ENCODE peak calls at places on chromosome X, in five cellular contexts. G is GM03348, B is epithelial cell of proximal tubule, S is NB4, O is GM18507. J is an unnamed sample.

GRCh38 chrX:71652405-71652804 is 14.9 kb upstream of the LOC101059915 start:
- DNase-seq in G (peak), B (no peak), S (peak), O (no peak), J (peak)

GRCh38 chrX:125202486-125203378 is 116.9 kb upstream of the TEX13C start:
- DNase-seq in G (no peak), B (no peak), S (no peak), O (no peak), J (no peak)

GRCh38 chrX:71616672-71617529 is 1.4 kb downstream of the CXCR3 start:
- DNase-seq in G (no peak), B (no peak), S (peak), O (no peak), J (peak)

GRCh38 chrX:54921427-54922021 is 900 bp downstream of the TRO start:
- DNase-seq in G (peak), B (no peak), S (no peak), O (peak), J (peak)

GRCh38 chrX:153549231-153549630 is 31.8 kb downstream of the ATP2B3 start:
- DNase-seq in G (no peak), B (no peak), S (no peak), O (no peak), J (no peak)

GRCh38 chrX:155900765-155901164 is 19.6 kb downstream of the VAMP7 start:
- DNase-seq in G (no peak), B (no peak), S (no peak), O (no peak), J (no peak)

GRCh38 chrX:56231706-56232105 is 450 bp upstream of the KLF8 start:
- DNase-seq in G (no peak), B (no peak), S (no peak), O (no peak), J (no peak)

GRCh38 chrX:13432776-13433605 is 113.1 kb upstream of the ATXN3L start:
- DNase-seq in G (peak), B (no peak), S (no peak), O (no peak), J (no peak)

GRCh38 chrX:12245650-12246645 is 107.7 kb downstream of the FRMPD4 start:
- DNase-seq in G (peak), B (no peak), S (no peak), O (no peak), J (no peak)

GRCh38 chrX:2497961-2498780 is 2.6 kb downstream of the DHRSX start:
- DNase-seq in G (no peak), B (peak), S (no peak), O (no peak), J (peak)

GRCh38 chrX:2693526-2694002 is 2.5 kb downstream of the CD99 start:
- DNase-seq in G (no peak), B (no peak), S (no peak), O (no peak), J (no peak)

GRCh38 chrX:12894074-12894691 is 12.2 kb upstream of the TLR8 start:
- DNase-seq in G (no peak), B (no peak), S (peak), O (no peak), J (no peak)

GRCh38 chrX:102950908-102951866 is 14.1 kb downstream of the RAB40AL start:
- DNase-seq in G (peak), B (no peak), S (peak), O (peak), J (peak)

GRCh38 chrX:108090474-108091265 is 672 bp downstream of the PSMD10 start:
- DNase-seq in G (peak), B (no peak), S (peak), O (no peak), J (no peak)

GRCh38 chrX:17844236-17844635 is 16.9 kb downstream of the RAI2 start:
- DNase-seq in G (no peak), B (no peak), S (no peak), O (no peak), J (no peak)

GRCh38 chrX:114800719-114801118 is 216.7 kb downstream of the IL13RA2 start:
- DNase-seq in G (peak), B (no peak), S (peak), O (no peak), J (no peak)

GRCh38 chrX:125681058-125681457 is 361.4 kb downstream of the TEX13C start:
- DNase-seq in G (no peak), B (no peak), S (no peak), O (no peak), J (no peak)

GRCh38 chrX:123959281-123960063 is 2.0 kb upstream of the STAG2 start:
- DNase-seq in G (peak), B (no peak), S (peak), O (no peak), J (peak)

GRCh38 chrX:108225456-108225730 is 133.8 kb downstream of the ATG4A start:
- DNase-seq in G (no peak), B (no peak), S (peak), O (no peak), J (no peak)

J was measured in osteoblast.